ENCODE peak calls at places on chromosomes 4 and X, in ten cellular contexts. G is head of caudate nucleus; X is cardiac fibroblast; M is NCI-H1417; Q is C1 segment of cervical spinal cord; E is stimulated activated CD4-positive, alpha-beta T cell treated with anti-CD3 and anti-CD28 coated beads, Interleukin-1b, Interleukin-23, amount 100 ng/mL, for 24 hours; H is CD4-positive, CD25-positive, alpha-beta regulatory T cell; B is AG08396; Y is amygdala; W is uterus. A is an unnamed sample.

GRCh38 chrX:50579955-50580354 is 109.3 kb upstream of the DGKK start:
- DNase-seq in G (peak; percentile 51), X (peak; percentile 67), M (peak; percentile 59), Q (no peak), E (no peak), H (peak; percentile 58), B (peak; percentile 56), Y (no peak), W (peak; percentile 21), A (peak; percentile 22)

GRCh38 chrX:133094098-133094731 is 2.7 kb downstream of the USP26 start:
- DNase-seq in G (no peak), X (no peak), M (no peak), Q (no peak), E (no peak), H (no peak), B (no peak), Y (no peak), W (no peak), A (no peak)

GRCh38 chr4:7964890-7965662 is 25.4 kb upstream of the AFAP1 start:
- DNase-seq in G (peak; percentile 75), X (peak; percentile 91), M (no peak), Q (no peak), E (no peak), H (peak; percentile 27), B (no peak), Y (no peak), W (peak; percentile 86), A (no peak)

GRCh38 chrX:47171996-47172395 is 21.6 kb upstream of the UBA1 start:
- DNase-seq in G (no peak), X (no peak), M (no peak), Q (no peak), E (no peak), H (no peak), B (no peak), Y (no peak), W (no peak), A (no peak)

GRCh38 chr4:3276961-3277360 is 15.9 kb upstream of the RGS12 start:
- DNase-seq in G (peak; percentile 78), X (peak; percentile 50), M (no peak), Q (peak; percentile 45), E (no peak), H (no peak), B (peak; percentile 89), Y (no peak), W (no peak), A (no peak)

GRCh38 chr4:189792819-189793618 is 147.7 kb upstream of the FRG1 start:
- DNase-seq in G (peak; percentile 88), X (peak; percentile 63), M (peak; percentile 46), Q (peak; percentile 46), E (peak; percentile 36), H (peak; percentile 48), B (peak; percentile 73), Y (peak; percentile 26), W (no peak), A (peak; percentile 16)

GRCh38 chr4:126470862-126471261 is 1156.1 kb downstream of the FAT4 start:
- DNase-seq in G (no peak), X (peak; percentile 24), M (no peak), Q (no peak), E (no peak), H (no peak), B (no peak), Y (no peak), W (no peak), A (no peak)

GRCh38 chr4:55367084-55367722 is 21.2 kb downstream of the SRD5A3 start:
- DNase-seq in G (no peak), X (no peak), M (no peak), Q (no peak), E (no peak), H (no peak), B (no peak), Y (no peak), W (no peak), A (no peak)

GRCh38 chr4:53908661-53909078 is 155.7 kb downstream of the CHIC2 start:
- DNase-seq in G (peak; percentile 71), X (peak; percentile 97), M (peak; percentile 15), Q (no peak), E (no peak), H (peak; percentile 55), B (peak; percentile 56), Y (no peak), W (peak; percentile 68), A (peak; percentile 19)

GRCh38 chrX:68571292-68572256 is 72.7 kb downstream of the YIPF6 start:
- DNase-seq in G (peak; percentile 70), X (peak; percentile 82), M (no peak), Q (no peak), E (no peak), H (peak; percentile 20), B (peak; percentile 25), Y (no peak), W (no peak), A (peak; percentile 19)

GRCh38 chrX:30577362-30577961 is at the start of gene TASL:
- DNase-seq in G (no peak), X (no peak), M (no peak), Q (no peak), E (no peak), H (peak; percentile 80), B (no peak), Y (no peak), W (no peak), A (peak; percentile 77)

GRCh38 chr4:183333983-183334382 is 11.8 kb upstream of the CLDN24 start:
- DNase-seq in G (no peak), X (no peak), M (no peak), Q (no peak), E (no peak), H (no peak), B (no peak), Y (no peak), W (no peak), A (no peak)

GRCh38 chr4:80183196-80184052 is 13.9 kb upstream of the PRDM8 start:
- DNase-seq in G (peak; percentile 41), X (no peak), M (peak; percentile 52), Q (peak; percentile 55), E (no peak), H (peak; percentile 71), B (peak; percentile 59), Y (no peak), W (peak; percentile 65), A (no peak)

GRCh38 chrX:111353810-111354209 is 58.2 kb downstream of the DCX start:
- DNase-seq in G (no peak), X (no peak), M (no peak), Q (no peak), E (no peak), H (no peak), B (no peak), Y (no peak), W (no peak), A (no peak)

GRCh38 chr4:66852843-66853242 is 692.5 kb downstream of the CENPC start:
- DNase-seq in G (no peak), X (no peak), M (no peak), Q (no peak), E (no peak), H (no peak), B (no peak), Y (no peak), W (no peak), A (no peak)